ENCODE peak calls at places on chromosome 4, in seven cellular contexts. D, U, C, F, K, L and G are unnamed samples. For H3K36me3, the result is how much of the 10 kb centered on the place peaks cover.

GRCh38 chr4:110622841-110623709 is at the start of gene PITX2:
- DNase-seq in D (no peak), U (peak), C (peak), F (peak), K (peak), L (peak), G (no peak)

GRCh38 chr4:110869114-110869513 is 246.2 kb upstream of the PITX2 start:
- DNase-seq in D (no peak), U (no peak), C (no peak), F (no peak), K (no peak), L (no peak), G (no peak)

GRCh38 chr4:139651282-139652194 is 14.1 kb upstream of the MGST2 start:
- DNase-seq in D (peak), U (peak), C (peak), F (peak), K (no peak), L (peak), G (peak)

GRCh38 chr4:173057906-173058305 is 110.7 kb upstream of the GALNT7 start:
- DNase-seq in D (peak), U (no peak), C (no peak), F (no peak), K (no peak), L (peak), G (no peak)

GRCh38 chr4:29326816-29327215 is 1393.4 kb upstream of the PCDH7 start:
- DNase-seq in D (peak), U (no peak), C (no peak), F (no peak), K (no peak), L (no peak), G (no peak)

GRCh38 chr4:139599594-139600374 is 43.8 kb upstream of the SETD7 start:
- DNase-seq in D (peak), U (no peak), C (no peak), F (no peak), K (no peak), L (no peak), G (no peak)

GRCh38 chr4:677431-678293 is 3.3 kb downstream of the MYL5 start:
- DNase-seq in D (peak), U (no peak), C (no peak), F (peak), K (no peak), L (no peak), G (no peak)

GRCh38 chr4:158667651-158668198 is 4.0 kb downstream of the C4orf46 start:
- DNase-seq in D (peak), U (peak), C (no peak), F (no peak), K (no peak), L (peak), G (no peak)

GRCh38 chr4:185941476-185941875 is 127.5 kb upstream of the TLR3 start:
- DNase-seq in D (peak), U (no peak), C (no peak), F (no peak), K (no peak), L (no peak), G (no peak)

GRCh38 chr4:182884046-182884445 is 33.1 kb downstream of the DCTD start:
- DNase-seq in D (no peak), U (no peak), C (no peak), F (no peak), K (no peak), L (no peak), G (no peak)

GRCh38 chr4:182885022-182885737 is 32.0 kb downstream of the DCTD start:
- DNase-seq in D (no peak), U (no peak), C (no peak), F (no peak), K (no peak), L (no peak), G (no peak)

GRCh38 chr4:182886768-182887167 is 30.4 kb downstream of the DCTD start:
- DNase-seq in D (no peak), U (no peak), C (no peak), F (peak), K (no peak), L (no peak), G (no peak)

GRCh38 chr4:182883351-182883750 is 33.8 kb downstream of the DCTD start:
- DNase-seq in D (no peak), U (no peak), C (no peak), F (no peak), K (no peak), L (no peak), G (no peak)

GRCh38 chr4:182885738-182886077 is 31.5 kb downstream of the DCTD start:
- DNase-seq in D (no peak), U (no peak), C (no peak), F (no peak), K (no peak), L (no peak), G (no peak)
- H3K4me3 ChIP-seq in D (no peak), U (no peak), C (no peak), F (no peak), K (no peak), L (no peak), G (no peak)

GRCh38 chr4:80202190-80202711 is 4.9 kb downstream of the PRDM8 start:
- DNase-seq in D (peak), U (peak), C (peak), F (peak), K (peak), L (peak), G (peak)
- H3K36me3 ChIP-seq in D (under half), U (under half), C (under half), F (under half), K (under half), L (under half), G (under half)

GRCh38 chr4:137156054-137156453 is 376.2 kb downstream of the PCDH18 start:
- DNase-seq in D (peak), U (no peak), C (no peak), F (no peak), K (no peak), L (no peak), G (no peak)

DNA sequence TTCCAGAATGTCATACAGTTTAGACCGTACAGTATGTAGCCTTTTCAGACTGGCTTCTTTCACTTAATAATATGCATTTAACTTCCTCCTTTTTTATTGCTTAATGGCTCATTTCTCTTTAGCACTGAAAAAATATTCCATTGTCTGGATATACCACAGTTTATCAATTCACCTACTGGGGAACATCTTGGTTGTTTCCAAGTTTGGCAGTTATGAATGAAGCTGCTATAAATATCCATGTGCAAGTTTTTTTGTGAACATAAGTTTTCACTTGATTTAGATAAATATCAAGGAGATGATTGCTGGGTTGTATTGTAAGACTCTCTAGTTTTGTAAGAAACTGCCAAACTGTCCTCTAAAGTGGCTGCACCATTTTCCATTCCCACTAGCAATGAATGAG is 375.5 kb downstream of the PCDH18 start:
- DNase-seq in D (no peak), U (no peak), C (no peak), F (no peak), K (no peak), L (no peak), G (no peak)
- H3K27ac ChIP-seq in D (no peak), U (no peak), C (no peak), F (no peak), K (no peak), L (no peak), G (no peak)

DNA sequence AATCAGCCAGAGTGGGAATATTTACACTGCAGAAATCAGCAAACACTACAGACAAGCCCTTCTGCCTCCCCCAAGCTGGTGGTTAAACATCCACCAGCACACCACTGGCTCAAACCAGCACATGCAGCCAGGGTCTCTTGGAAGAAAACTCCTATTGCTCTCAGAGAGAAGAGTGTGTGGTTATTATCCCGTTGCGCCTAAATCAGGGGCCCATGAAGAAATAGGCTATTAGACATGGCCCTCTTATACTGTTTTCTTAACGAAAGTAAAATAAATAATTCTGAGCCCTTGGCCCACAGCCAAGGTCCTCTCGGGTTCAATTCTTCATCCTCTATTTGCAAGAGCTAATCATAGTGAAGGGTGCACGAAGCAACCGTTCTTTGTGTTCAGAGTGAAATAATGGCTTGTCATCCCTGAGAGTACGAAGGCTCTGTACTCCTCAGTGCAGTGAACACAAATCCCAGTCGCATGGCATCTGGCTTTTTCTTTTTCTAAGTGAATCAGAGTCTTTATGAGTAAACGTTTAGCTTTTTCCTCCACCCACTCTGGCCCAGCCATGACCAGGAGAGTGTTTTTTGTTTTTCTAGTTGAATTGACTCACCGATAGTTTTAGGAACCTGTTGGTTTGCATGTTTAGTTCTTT is 33.4 kb upstream of the RBM47 start:
- DNase-seq in D (peak), U (no peak), C (no peak), F (peak), K (no peak), L (no peak), G (no peak)
- H3K4me3 ChIP-seq in D (peak), U (no peak), C (no peak), F (no peak), K (no peak), L (no peak), G (no peak)

GRCh38 chr4:108051343-108051742 is 61.7 kb downstream of the HADH start:
- DNase-seq in D (no peak), U (no peak), C (no peak), F (no peak), K (no peak), L (no peak), G (peak)

GRCh38 chr4:108053281-108053701 is 63.6 kb downstream of the HADH start:
- DNase-seq in D (no peak), U (no peak), C (no peak), F (no peak), K (no peak), L (no peak), G (no peak)

GRCh38 chr4:108054025-108054424 is 64.3 kb downstream of the HADH start:
- DNase-seq in D (no peak), U (no peak), C (no peak), F (no peak), K (no peak), L (no peak), G (no peak)

GRCh38 chr4:108049406-108049805 is 59.7 kb downstream of the HADH start:
- DNase-seq in D (no peak), U (no peak), C (no peak), F (no peak), K (no peak), L (no peak), G (no peak)

DNA sequence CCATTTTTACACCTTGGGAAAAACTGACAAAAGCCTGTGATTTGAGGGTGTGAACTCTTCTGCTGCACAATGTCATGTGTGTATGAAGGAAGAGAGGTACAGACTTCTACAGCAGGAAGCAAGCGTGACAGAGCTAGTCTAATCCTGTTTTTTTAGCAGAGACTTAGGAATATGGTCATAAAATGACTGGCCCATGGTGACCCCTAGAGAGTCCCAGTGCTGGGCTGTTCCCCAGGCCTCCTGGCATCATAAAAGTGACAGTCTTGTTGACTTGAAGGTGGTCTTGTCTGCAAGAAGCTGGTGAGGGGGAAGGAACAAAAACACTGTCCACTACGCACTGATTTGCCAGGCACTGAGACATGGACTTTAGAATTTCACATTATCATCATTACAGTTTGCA is 62.8 kb downstream of the HADH start:
- DNase-seq in D (no peak), U (no peak), C (no peak), F (no peak), K (no peak), L (no peak), G (no peak)
- H3K36me3 ChIP-seq in D (under half), U (under half), C (under half), F (under half), K (under half), L (under half), G (under half)

DNA sequence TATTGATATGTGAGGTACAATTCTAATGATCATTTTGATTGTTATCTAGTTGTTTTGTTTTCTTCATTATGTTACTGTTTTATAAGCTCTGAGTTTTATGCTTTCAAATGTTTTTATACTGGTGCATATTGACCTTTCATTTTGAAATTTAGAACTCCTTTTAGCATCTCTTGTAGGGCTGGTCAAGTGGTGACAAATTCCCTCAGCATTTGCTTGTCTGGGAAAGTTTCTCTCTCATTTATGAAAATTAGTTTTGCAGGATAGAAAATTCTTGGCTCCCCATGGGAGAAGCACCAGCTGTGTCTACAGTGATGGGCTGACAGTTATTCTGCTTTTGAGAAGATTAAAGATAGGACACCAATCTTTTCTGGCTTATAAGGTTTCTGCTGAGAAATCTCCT is 105.3 kb upstream of the SPRY1 start:
- DNase-seq in D (no peak), U (no peak), C (no peak), F (no peak), K (no peak), L (no peak), G (no peak)
- H3K27ac ChIP-seq in D (no peak), U (no peak), C (no peak), F (no peak), K (no peak), L (no peak), G (no peak)

GRCh38 chr4:13201241-13201640 is 282.9 kb downstream of the RAB28 start:
- DNase-seq in D (no peak), U (no peak), C (no peak), F (no peak), K (no peak), L (no peak), G (no peak)
- H3K4me3 ChIP-seq in D (no peak), U (no peak), C (no peak), F (no peak), K (no peak), L (no peak), G (no peak)

GRCh38 chr4:118979712-118980111 is 91.1 kb downstream of the SYNPO2 start:
- DNase-seq in D (no peak), U (no peak), C (no peak), F (no peak), K (no peak), L (no peak), G (no peak)
- H3K36me3 ChIP-seq in D (under half), U (under half), C (under half), F (under half), K (under half), L (under half), G (under half)

DNA sequence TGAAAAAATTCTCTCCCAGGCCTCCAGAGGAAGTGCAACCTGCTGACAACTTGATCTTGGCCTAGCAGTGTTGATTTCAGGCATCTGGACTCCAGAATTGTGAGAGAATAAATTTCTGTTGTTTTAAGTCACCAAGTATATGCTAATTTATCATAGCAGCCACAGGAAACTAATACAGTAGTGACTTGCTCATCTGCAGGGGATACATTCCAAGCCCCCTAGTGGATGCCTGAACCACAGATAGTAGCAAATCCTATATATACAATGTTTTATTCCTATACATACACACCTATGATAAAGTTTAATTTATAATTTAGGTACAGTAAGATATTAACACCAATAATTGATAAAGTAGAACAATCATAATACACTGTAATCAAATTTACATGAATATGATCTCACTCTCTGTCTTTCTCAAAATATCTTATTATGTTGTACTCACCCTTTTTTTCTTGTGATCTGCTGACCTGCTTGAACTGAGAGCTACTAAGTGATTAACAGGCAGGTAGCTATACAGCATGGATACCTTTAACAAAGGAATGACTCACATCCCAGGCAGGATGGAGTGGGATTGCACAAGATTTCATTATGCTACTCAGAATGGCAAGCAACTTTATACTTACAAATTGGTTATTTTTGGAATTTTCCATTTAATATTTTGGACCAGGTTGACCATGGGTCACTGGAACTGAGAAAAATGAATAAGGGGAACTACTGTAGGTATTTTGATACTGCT is 501.1 kb downstream of the KCNIP4 start:
- DNase-seq in D (peak), U (no peak), C (no peak), F (no peak), K (no peak), L (peak), G (no peak)
- H3K27ac ChIP-seq in D (no peak), U (no peak), C (no peak), F (no peak), K (no peak), L (no peak), G (no peak)

GRCh38 chr4:40190465-40190864 is 6.4 kb upstream of the RHOH start:
- DNase-seq in D (no peak), U (no peak), C (no peak), F (no peak), K (no peak), L (no peak), G (no peak)
- H3K4me3 ChIP-seq in D (peak), U (no peak), C (no peak), F (peak), K (no peak), L (no peak), G (peak)